ENCODE peak calls at places on chromosomes 12 and 14, in four cellular contexts. O is HepG2, N is GM12878, P is K562. I is an unnamed sample.

GRCh38 chr14:49512147-49512551 is 74.0 kb downstream of the RPS29 start:
- DNase-seq in O (no peak), N (no peak), P (no peak), I (no peak)

GRCh38 chr14:64688801-64689200 is 15.4 kb upstream of the PLEKHG3 start:
- DNase-seq in O (no peak), N (no peak), P (no peak), I (no peak)

GRCh38 chr12:47967461-47968430 is 4.3 kb downstream of the TMEM106C start:
- DNase-seq in O (no peak), N (no peak), P (no peak), I (no peak)

GRCh38 chr14:102182901-102183619 is 43.4 kb downstream of the WDR20 start:
- DNase-seq in O (no peak), N (no peak), P (no peak), I (no peak)

GRCh38 chr12:49304161-49304560 is 9.2 kb downstream of the PRPH start:
- DNase-seq in O (no peak), N (no peak), P (no peak), I (no peak)

GRCh38 chr12:110916295-110916875 is 4.0 kb downstream of the MYL2 start:
- DNase-seq in O (no peak), N (no peak), P (no peak), I (no peak)

GRCh38 chr14:57388072-57388471 is 2.3 kb upstream of the NAA30 start:
- DNase-seq in O (no peak), N (no peak), P (no peak), I (no peak)

GRCh38 chr14:68730811-68731425 is 61.9 kb downstream of the ZFP36L1 start:
- DNase-seq in O (no peak), N (no peak), P (no peak), I (peak)

GRCh38 chr14:58787601-58788000 is 149.8 kb downstream of the DACT1 start:
- DNase-seq in O (no peak), N (no peak), P (no peak), I (no peak)

GRCh38 chr14:75138492-75138891 is 11.6 kb upstream of the NEK9 start:
- DNase-seq in O (no peak), N (no peak), P (no peak), I (no peak)

GRCh38 chr12:124852329-124852831 is 11.3 kb downstream of the SCARB1 start:
- DNase-seq in O (peak), N (no peak), P (no peak), I (no peak)

GRCh38 chr12:39692258-39692853 is 72.8 kb upstream of the ABCD2 start:
- DNase-seq in O (no peak), N (no peak), P (no peak), I (no peak)

GRCh38 chr12:113914806-113915205 is 51.3 kb downstream of the RBM19 start:
- DNase-seq in O (no peak), N (no peak), P (no peak), I (no peak)

GRCh38 chr14:81991998-81992397 is 458.3 kb upstream of the SEL1L start:
- DNase-seq in O (no peak), N (no peak), P (no peak), I (no peak)

GRCh38 chr14:101007765-101008164 is 104.2 kb upstream of the RTL1 start:
- DNase-seq in O (no peak), N (no peak), P (no peak), I (no peak)

GRCh38 chr14:75648066-75648838 is 12.4 kb downstream of the ERG28 start:
- DNase-seq in O (peak), N (no peak), P (no peak), I (no peak)

GRCh38 chr12:107251288-107251687 is 157.9 kb upstream of the CRY1 start:
- DNase-seq in O (no peak), N (no peak), P (no peak), I (no peak)

GRCh38 chr12:127241056-127241830 is 1025.7 kb upstream of the TMEM132C start:
- DNase-seq in O (no peak), N (no peak), P (no peak), I (no peak)
- TF ChIP-seq CBFB in O (no peak), N (no peak), P (no peak), I (no peak)

DNA sequence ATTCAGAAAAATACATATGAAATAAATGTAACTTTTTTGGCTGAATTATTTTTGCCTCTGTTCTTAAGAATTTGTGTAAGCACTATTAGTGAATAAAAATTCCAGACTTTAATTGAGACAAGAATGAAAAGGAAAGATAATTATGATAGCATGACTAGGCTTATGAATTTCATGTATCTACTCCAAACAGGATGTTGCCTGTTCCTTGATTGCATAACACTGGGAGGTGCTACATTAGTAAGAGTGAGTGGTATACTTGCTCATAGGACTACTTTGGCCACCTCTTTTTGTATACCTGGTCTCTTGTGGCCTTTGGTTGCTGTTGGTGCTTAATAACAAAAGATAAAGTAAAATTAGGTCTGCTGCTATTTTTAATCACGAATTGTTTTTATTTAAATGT is 112.8 kb downstream of the NAV3 start:
- DNase-seq in O (no peak), N (no peak), P (no peak), I (no peak)
- TF ChIP-seq CBFB in O (no peak), N (no peak), P (no peak), I (no peak)

DNA sequence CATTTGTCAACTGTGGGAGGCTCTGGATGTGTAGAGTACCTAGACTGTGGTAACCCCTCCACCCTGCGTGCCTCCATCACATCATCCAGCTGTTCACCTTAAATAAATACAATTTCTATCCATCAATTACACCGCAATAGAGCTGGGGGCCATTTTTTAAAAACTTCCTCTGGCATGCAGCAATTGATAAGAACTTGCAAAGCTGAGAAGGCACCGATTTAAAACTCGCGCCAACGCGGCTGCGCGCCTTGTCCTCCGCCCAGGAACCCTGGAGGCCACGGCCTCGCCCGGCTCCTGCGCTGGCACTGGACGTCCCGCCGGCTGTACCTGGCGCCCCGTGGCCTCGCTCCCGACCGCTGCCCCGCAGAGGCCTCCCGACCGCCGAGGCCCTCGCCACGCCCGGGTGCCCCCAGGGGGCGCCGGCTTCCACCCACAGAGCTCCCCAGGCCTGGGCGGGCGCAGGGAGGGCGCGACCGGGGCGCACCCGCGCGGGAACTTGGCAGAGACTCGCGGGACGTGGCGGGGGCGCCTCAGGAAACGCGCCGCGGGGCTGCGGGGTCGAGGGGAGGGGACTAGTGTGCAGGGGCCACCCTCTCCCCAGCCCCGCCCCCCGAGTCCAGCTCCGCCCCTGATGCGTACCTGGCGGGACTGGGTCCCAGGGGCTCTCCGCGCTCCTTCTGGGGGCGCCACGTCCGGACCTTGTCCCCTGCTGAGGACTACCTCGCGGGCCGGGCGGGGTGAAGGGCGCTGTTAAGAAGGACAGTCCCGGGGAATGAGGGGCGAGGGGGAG is 65.6 kb downstream of the TNFAIP2 start:
- DNase-seq in O (no peak), N (no peak), P (no peak), I (peak)
- TF ChIP-seq CBFB in O (no peak), N (no peak), P (no peak), I (no peak)

DNA sequence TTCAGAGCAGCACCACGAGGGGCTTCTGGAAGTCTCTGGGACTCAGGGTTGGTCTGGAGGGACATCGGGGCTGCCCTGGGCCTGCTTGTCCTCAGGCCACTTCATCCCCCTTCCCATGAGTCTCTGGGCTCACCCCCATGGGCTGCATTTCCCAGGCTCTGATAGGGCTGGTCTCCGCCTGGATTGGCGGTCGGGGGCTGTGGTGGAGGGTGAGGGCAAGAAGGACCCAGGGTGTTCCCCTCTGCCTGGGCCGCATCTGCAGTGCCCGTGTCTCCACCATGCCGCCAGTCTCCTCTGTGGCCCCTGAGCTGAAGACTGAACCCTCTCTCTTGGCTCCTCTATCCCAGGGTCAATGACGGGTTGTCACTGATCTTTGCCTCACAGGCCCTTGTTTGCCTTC is 242.1 kb downstream of the ADGRD1 start:
- DNase-seq in O (no peak), N (no peak), P (no peak), I (no peak)
- TF ChIP-seq CBFB in O (no peak), N (no peak), P (no peak), I (no peak)

GRCh38 chr14:60485600-60486251 is at the start of gene C14orf39:
- DNase-seq in O (no peak), N (no peak), P (peak), I (peak)

GRCh38 chr14:60485057-60485599 is 735 bp downstream of the C14orf39 start:
- DNase-seq in O (no peak), N (no peak), P (peak), I (no peak)

GRCh38 chr14:60488175-60488574 is 2.3 kb upstream of the C14orf39 start:
- DNase-seq in O (no peak), N (no peak), P (no peak), I (no peak)

GRCh38 chr14:60487211-60487610 is 1.3 kb upstream of the C14orf39 start:
- DNase-seq in O (no peak), N (no peak), P (no peak), I (no peak)

GRCh38 chr14:60482743-60483142 is 3.1 kb downstream of the C14orf39 start:
- DNase-seq in O (peak), N (no peak), P (no peak), I (no peak)
- TF ChIP-seq CBFB in O (no peak), N (no peak), P (no peak), I (no peak)

DNA sequence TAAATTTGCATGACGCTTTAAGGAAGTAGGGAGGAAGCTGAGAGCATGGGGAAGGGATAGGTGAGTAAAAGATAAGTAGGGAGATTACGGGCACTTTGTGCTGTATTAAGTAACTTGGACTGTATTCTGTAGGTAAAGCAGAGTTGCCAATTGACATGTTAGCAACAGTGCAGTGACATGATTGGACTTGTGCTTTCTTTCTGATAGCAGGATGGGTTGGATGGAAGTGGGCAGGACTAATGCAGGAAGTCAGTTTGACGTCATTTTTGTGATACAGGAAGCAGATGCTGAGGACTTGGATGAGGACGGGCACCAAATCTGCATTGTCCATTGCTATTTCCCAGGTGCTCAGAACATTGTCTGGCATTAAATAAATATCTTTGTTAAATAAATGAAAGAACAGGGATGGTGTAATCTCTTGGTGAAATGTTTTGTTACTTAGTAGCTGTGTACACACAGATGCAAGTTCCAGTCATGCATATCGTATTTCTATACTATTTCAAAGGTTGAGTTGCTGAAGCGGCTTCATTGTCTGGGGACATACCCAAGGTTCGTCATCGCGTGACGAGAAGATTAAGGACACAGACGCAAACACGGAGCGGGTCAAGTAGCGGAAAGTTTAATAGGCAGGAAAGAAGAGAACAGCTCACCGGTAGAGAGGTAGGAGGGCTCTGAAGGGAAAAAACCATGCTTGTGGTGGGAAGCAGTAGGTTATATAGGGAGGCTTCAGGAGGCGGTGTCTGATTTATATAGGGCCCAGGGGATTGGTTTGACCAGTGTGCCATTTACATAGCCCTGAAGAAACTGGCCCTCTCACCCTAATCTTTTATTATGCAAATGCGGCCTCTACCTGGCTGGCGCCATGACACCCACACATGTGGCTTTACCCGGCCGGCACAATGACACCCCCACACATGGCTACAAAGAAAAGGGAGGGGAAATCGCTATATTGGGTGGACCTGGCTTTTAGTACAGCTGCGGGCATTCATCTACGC is 30.7 kb downstream of the GUCY2C start:
- DNase-seq in O (no peak), N (no peak), P (no peak), I (peak)
- TF ChIP-seq CBFB in O (no peak), N (no peak), P (no peak), I (no peak)